ENCODE peak calls at places on chromosomes 1 and 21, in nine cellular contexts. C is foreskin fibroblast; J is GM20000; O is AG08396; H is MCF 10A; Z is stimulated activated CD4-positive, alpha-beta T cell treated with anti-CD3 and anti-CD28 coated beads, Interleukin-2, amount 100 ng/mL, for 48 hours; B is GM13976; N is activated naive CD4-positive, alpha-beta T cell treated with Interleukin-2 at 50 U/mL for 16 hours; K is dermis microvascular lymphatic vessel endothelial cell. P is an unnamed sample.

GRCh38 chr1:9270290-9270900 is 22.3 kb upstream of the SPSB1 start:
- DNase-seq in C (no peak), J (no peak), O (no peak), H (peak; percentile 47), Z (no peak), B (no peak), N (no peak), K (no peak), P (no peak)

GRCh38 chr1:232260861-232261260 is 369.1 kb downstream of the SIPA1L2 start:
- DNase-seq in C (no peak), J (no peak), O (no peak), H (peak; percentile 76), Z (no peak), B (no peak), N (no peak), K (no peak), P (no peak)

GRCh38 chr1:230277201-230277771 is 148.8 kb downstream of the PGBD5 start:
- DNase-seq in C (no peak), J (peak; percentile 49), O (no peak), H (no peak), Z (no peak), B (no peak), N (no peak), K (no peak), P (no peak)

GRCh38 chr1:118960567-118961136 is 27.5 kb downstream of the TBX15 start:
- DNase-seq in C (peak; percentile 98), J (no peak), O (no peak), H (peak; percentile 65), Z (no peak), B (no peak), N (no peak), K (no peak), P (peak; percentile 72)

GRCh38 chr21:46006547-46007497 is 25.3 kb downstream of the COL6A1 start:
- DNase-seq in C (no peak), J (no peak), O (no peak), H (no peak), Z (no peak), B (peak; percentile 30), N (no peak), K (no peak), P (peak; percentile 64)

GRCh38 chr1:74690909-74691308 is 17.3 kb upstream of the ERICH3 start:
- DNase-seq in C (no peak), J (no peak), O (no peak), H (no peak), Z (no peak), B (no peak), N (no peak), K (no peak), P (no peak)

GRCh38 chr1:198267921-198268320 is 111.1 kb downstream of the NEK7 start:
- DNase-seq in C (no peak), J (no peak), O (no peak), H (no peak), Z (no peak), B (no peak), N (no peak), K (no peak), P (no peak)

GRCh38 chr1:191993549-191993948 is 164.7 kb upstream of the RGS18 start:
- DNase-seq in C (peak; percentile 4), J (no peak), O (no peak), H (peak; percentile 34), Z (no peak), B (no peak), N (no peak), K (no peak), P (no peak)

GRCh38 chr1:59142663-59143487 is 154.0 kb upstream of the FGGY start:
- DNase-seq in C (peak; percentile 91), J (no peak), O (peak; percentile 84), H (peak; percentile 72), Z (no peak), B (peak; percentile 37), N (no peak), K (no peak), P (no peak)

GRCh38 chr1:56963667-56964066 is 2.1 kb downstream of the C8B start:
- DNase-seq in C (no peak), J (no peak), O (no peak), H (peak; percentile 46), Z (no peak), B (no peak), N (no peak), K (no peak), P (no peak)

GRCh38 chr1:105317976-105318375 is 1568.3 kb downstream of the AMY1C start:
- DNase-seq in C (no peak), J (no peak), O (no peak), H (no peak), Z (no peak), B (no peak), N (no peak), K (no peak), P (no peak)

GRCh38 chr1:38026592-38027200 is 14.2 kb downstream of the UTP11 start:
- DNase-seq in C (peak; percentile 60), J (peak; percentile 55), O (peak; percentile 71), H (peak; percentile 74), Z (no peak), B (peak; percentile 70), N (peak; percentile 66), K (no peak), P (no peak)

GRCh38 chr1:1778827-1779675 is 781 bp upstream of the NADK start:
- DNase-seq in C (no peak), J (peak; percentile 96), O (peak; percentile 58), H (peak; percentile 79), Z (peak; percentile 61), B (peak; percentile 93), N (peak; percentile 76), K (no peak), P (peak; percentile 90)

GRCh38 chr1:5565726-5566125 is 426.5 kb downstream of the NPHP4 start:
- DNase-seq in C (no peak), J (no peak), O (no peak), H (no peak), Z (no peak), B (no peak), N (no peak), K (no peak), P (no peak)

GRCh38 chr1:19229828-19230325 is 19.8 kb upstream of the UBR4 start:
- DNase-seq in C (no peak), J (no peak), O (no peak), H (no peak), Z (no peak), B (no peak), N (no peak), K (no peak), P (no peak)

GRCh38 chr1:205284420-205285144 is 37.0 kb downstream of the NUAK2 start:
- DNase-seq in C (peak; percentile 99), J (peak; percentile 67), O (peak; percentile 95), H (peak; percentile 100), Z (peak; percentile 61), B (peak; percentile 78), N (peak; percentile 79), K (peak; percentile 90), P (peak; percentile 90)